ENCODE peak calls at places on chromosomes 13 and 19, in nine cellular contexts. L is OCI-LY7, J is hepatocyte, T is psoas muscle, F is B cell, D is foreskin fibroblast, G is MCF 10A, R is GM23338, A is choroid plexus epithelial cell. U is an unnamed sample.

GRCh38 chr19:48569814-48570213 is 17.8 kb downstream of the SULT2B1 start:
- DNase-seq in A (no peak), J (no peak), T (no peak), F (no peak), D (peak), L (no peak), R (no peak), G (no peak), U (no peak)

GRCh38 chr19:13024958-13025653 is 29.8 kb downstream of the NFIX start:
- DNase-seq in F (no peak), D (no peak), J (no peak), L (no peak), G (no peak), A (no peak), R (peak), T (peak), U (no peak)

GRCh38 chr19:48928164-48929005 is 5.1 kb upstream of the DHDH start:
- DNase-seq in L (no peak), G (peak), R (no peak), A (no peak), D (no peak), T (no peak), J (no peak), F (no peak), U (no peak)

GRCh38 chr19:44889830-44890365 is 1.2 kb upstream of the TOMM40 start:
- DNase-seq in D (no peak), A (no peak), J (no peak), R (no peak), T (no peak), L (no peak), G (no peak), F (no peak), U (no peak)

GRCh38 chr13:44368062-44368591 is 5.5 kb upstream of the SERP2 start:
- DNase-seq in L (no peak), A (peak), D (peak), T (no peak), R (no peak), F (no peak), G (no peak), J (peak), U (no peak)

GRCh38 chr13:23386533-23386932 is 47.0 kb downstream of the SACS start:
- DNase-seq in R (no peak), A (no peak), D (no peak), G (no peak), F (no peak), L (no peak), J (no peak), T (no peak), U (peak)

GRCh38 chr19:1747285-1748114 is 5.8 kb upstream of the ONECUT3 start:
- DNase-seq in D (peak), T (no peak), G (peak), A (peak), L (no peak), R (peak), F (peak), J (peak), U (peak)

GRCh38 chr13:37418490-37418889 is 180.1 kb downstream of the POSTN start:
- DNase-seq in G (peak), D (peak), F (no peak), R (no peak), T (no peak), J (no peak), A (peak), L (no peak), U (no peak)

GRCh38 chr19:10836478-10837325 is 690 bp upstream of the TMED1 start:
- DNase-seq in T (peak), J (peak), G (peak), A (peak), F (no peak), D (peak), R (peak), L (peak), U (peak)

GRCh38 chr13:32323912-32324311 is 8.6 kb downstream of the BRCA2 start:
- DNase-seq in T (no peak), L (no peak), R (no peak), F (no peak), A (peak), J (no peak), G (no peak), D (peak), U (no peak)

GRCh38 chr19:12580180-12580694 is 29.0 kb upstream of the ZNF564 start:
- DNase-seq in F (no peak), T (no peak), G (peak), J (no peak), A (peak), R (no peak), D (peak), L (no peak), U (no peak)

GRCh38 chr13:97241761-97242160 is 19.6 kb downstream of the MBNL2 start:
- DNase-seq in A (no peak), T (no peak), F (no peak), R (no peak), L (no peak), D (no peak), G (no peak), J (no peak), U (no peak)

GRCh38 chr19:5080809-5081208 is 111.9 kb downstream of the KDM4B start:
- DNase-seq in L (no peak), R (no peak), D (no peak), T (no peak), J (no peak), G (no peak), F (no peak), A (no peak), U (no peak)

GRCh38 chr19:49150106-49150943 is 4.9 kb downstream of the HRC start:
- DNase-seq in L (peak), A (peak), F (peak), J (peak), T (peak), D (peak), G (peak), R (peak), U (peak)

GRCh38 chr19:46384396-46384795 is 29.0 kb downstream of the CCDC8 start:
- DNase-seq in A (no peak), G (no peak), F (no peak), L (no peak), T (no peak), J (no peak), D (no peak), R (no peak), U (no peak)

GRCh38 chr19:50718255-50719118 is 1.1 kb downstream of the SHANK1 start:
- DNase-seq in A (no peak), D (peak), G (no peak), J (no peak), T (peak), R (peak), L (no peak), F (peak), U (peak)

GRCh38 chr19:47520839-47521238 is 6.0 kb upstream of the NAPA start:
- DNase-seq in T (peak), G (no peak), A (no peak), R (no peak), D (no peak), L (no peak), J (no peak), F (no peak), U (no peak)

GRCh38 chr13:22740264-22740663 is 440.5 kb upstream of the SGCG start:
- DNase-seq in A (no peak), R (peak), G (no peak), D (no peak), L (no peak), F (no peak), T (no peak), J (no peak), U (peak)

GRCh38 chr13:49711218-49711863 is 20.1 kb upstream of the EBPL start:
- DNase-seq in J (peak), T (no peak), R (no peak), L (no peak), G (peak), D (peak), A (peak), F (no peak), U (no peak)

GRCh38 chr13:113918981-113919646 is 54.8 kb downstream of the C13orf46 start:
- DNase-seq in R (no peak), G (no peak), T (no peak), J (no peak), D (no peak), F (no peak), A (no peak), L (no peak), U (no peak)

GRCh38 chr19:41218615-41219507 is at the start of gene AXL:
- DNase-seq in F (no peak), T (peak), L (no peak), D (peak), A (peak), G (peak), J (peak), R (peak), U (no peak)

GRCh38 chr19:33296473-33297060 is 5.8 kb downstream of the CEBPA start:
- DNase-seq in T (peak), R (no peak), D (peak), G (no peak), J (no peak), L (no peak), A (no peak), F (no peak), U (no peak)

GRCh38 chr19:40433391-40434216 is 7.8 kb upstream of the SERTAD1 start:
- DNase-seq in L (peak), A (peak), R (peak), G (peak), D (peak), F (peak), T (peak), J (peak), U (peak)

GRCh38 chr13:114071991-114072390 is 60.4 kb downstream of the RASA3 start:
- DNase-seq in G (no peak), L (no peak), J (no peak), F (no peak), R (no peak), D (peak), T (no peak), A (no peak), U (no peak)

GRCh38 chr13:90448466-90449037 is 898.9 kb upstream of the MIR17HG start:
- DNase-seq in G (no peak), R (no peak), L (no peak), J (no peak), F (no peak), A (peak), T (no peak), D (no peak), U (no peak)

GRCh38 chr13:91684746-91685145 is 286.3 kb downstream of the GPC5 start:
- DNase-seq in A (no peak), R (no peak), G (no peak), T (no peak), J (no peak), F (no peak), D (no peak), L (no peak), U (no peak)

GRCh38 chr19:41872775-41873647 is 4.1 kb upstream of the CD79A start:
- DNase-seq in R (peak), D (peak), T (peak), G (peak), F (no peak), A (peak), J (peak), L (peak), U (peak)

GRCh38 chr13:93145199-93145598 is 81.4 kb upstream of the GPC6 start:
- DNase-seq in J (no peak), T (no peak), R (peak), F (no peak), A (peak), L (no peak), G (no peak), D (no peak), U (no peak)

GRCh38 chr19:45469132-45469834 is 1.5 kb downstream of the FOSB start:
- DNase-seq in L (peak), T (peak), D (peak), R (peak), A (peak), J (peak), F (peak), G (peak), U (peak)

GRCh38 chr19:2555422-2556220 is 79.7 kb downstream of the GADD45B start:
- DNase-seq in T (no peak), L (no peak), G (no peak), R (no peak), D (no peak), A (no peak), F (no peak), J (no peak), U (no peak)

GRCh38 chr19:7869910-7870511 is 4.2 kb downstream of the PRR36 start:
- DNase-seq in J (no peak), L (peak), F (peak), T (peak), D (peak), R (peak), A (peak), G (peak), U (peak)

GRCh38 chr19:29385191-29385795 is 140.5 kb upstream of the VSTM2B start:
- DNase-seq in J (no peak), T (no peak), F (no peak), R (no peak), D (no peak), L (no peak), G (no peak), A (no peak), U (no peak)

DNA sequence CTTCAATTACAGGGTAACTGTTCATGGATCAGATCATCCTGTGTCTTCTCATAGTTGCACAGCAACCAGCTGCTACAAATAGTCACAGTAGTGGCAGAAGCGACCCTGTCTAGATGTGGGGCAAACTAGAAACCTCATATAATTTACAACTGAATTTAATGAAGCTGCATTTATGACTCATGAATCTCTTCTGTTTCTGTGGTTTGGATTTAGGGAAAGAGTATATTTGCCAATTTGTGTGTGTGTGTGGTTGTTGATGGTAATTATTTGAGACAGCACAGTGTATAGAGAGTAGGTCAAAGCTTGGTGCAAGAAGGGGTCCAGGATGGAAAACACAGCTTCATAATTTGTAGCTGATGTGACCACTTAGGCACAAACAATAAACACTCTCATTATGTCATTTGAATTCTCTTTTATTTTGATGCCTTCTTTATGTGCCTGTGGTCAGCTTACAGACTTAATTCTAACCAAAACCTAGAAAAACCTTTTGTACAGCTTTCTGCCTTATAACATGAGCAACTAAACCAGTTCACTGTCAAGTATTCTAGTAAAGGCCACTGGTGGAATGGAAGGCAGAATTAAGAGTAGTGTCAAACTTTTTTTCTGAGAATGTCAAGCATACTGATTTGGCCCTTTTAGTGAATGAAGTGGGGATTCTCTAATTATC is 218.1 kb downstream of the TBC1D4 start:
- DNase-seq in R (no peak), G (no peak), A (peak), J (no peak), L (no peak), F (no peak), D (peak), T (no peak), U (no peak)
- TF ChIP-seq CTCF in R (no peak), G (no peak), A (no peak), J (no peak), L (no peak), F (no peak), D (no peak), T (no peak), U (no peak)

DNA sequence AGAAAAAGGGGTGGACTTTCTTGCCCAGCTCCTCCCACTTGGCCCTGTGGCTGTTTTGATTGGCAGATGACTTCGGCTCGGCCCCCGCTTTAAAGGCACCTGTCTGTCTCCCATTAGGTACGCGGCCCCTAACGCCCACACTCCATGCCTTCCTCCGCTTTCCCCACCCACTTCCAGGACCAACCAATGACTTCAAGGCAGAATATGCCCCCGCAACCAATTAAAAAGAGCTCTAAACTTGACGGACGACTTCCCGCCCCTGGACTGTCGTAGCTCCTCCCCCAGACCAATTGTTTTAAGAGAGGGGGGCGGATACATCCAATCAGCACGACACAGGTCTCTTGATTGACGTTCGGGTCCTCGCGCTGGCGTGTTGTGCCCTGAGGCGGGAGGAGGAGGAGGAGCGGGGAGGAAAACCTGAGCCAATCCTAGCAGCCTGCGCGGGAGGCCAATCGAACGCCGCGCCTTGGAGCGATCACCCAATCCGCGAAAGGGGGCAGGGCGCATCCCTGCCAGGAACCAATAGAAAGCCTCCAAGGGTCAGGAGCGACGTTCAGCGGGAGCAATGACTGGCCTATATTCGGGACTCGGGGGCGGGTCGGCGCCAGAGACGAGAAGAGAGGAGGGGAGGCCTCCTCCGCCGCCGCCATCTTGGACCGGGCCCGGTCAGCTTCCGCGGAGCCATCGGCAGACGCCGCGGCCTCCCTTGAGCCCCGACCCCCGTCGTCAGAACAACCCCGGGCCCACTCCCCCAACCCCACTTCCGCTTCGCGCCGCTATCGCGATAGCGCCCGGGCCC is at the start of gene CNOT3:
- DNase-seq in R (peak), F (peak), G (peak), A (peak), T (peak), L (peak), J (peak), D (peak), U (peak)
- TF ChIP-seq CTCF in R (no peak), F (no peak), G (no peak), A (no peak), T (no peak), L (no peak), J (no peak), D (no peak), U (no peak)

DNA sequence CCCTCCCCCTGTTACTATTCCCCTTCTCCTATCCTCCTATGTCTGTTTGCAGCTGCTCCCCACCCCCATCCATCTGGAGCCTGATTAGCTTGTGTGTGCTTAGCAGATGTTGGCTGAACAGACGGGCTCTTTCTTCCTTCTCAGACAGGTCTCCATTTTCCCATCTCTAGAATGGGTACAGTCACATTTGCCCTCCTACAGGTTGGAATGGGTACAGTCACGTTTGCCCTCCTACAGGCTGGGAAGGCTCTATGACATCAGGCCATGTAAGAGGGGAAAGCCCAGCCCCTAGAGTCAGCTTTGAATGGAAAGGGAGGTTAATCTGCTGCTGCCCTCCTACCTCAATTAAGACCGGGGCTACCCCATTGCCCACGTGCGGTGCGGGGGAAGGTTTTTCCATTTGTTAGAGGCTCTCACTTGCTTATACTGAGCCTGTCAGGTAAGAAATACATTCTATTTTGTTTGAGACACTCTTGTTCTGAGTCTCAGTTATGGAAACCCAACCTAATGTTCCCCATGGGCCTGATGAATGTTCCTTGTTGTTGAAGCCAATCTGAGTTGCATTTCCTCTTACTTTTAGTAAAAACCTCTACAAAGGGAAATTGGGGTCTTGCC is 2.2 kb upstream of the CLEC17A start:
- DNase-seq in G (no peak), R (no peak), L (peak), A (no peak), J (no peak), T (no peak), F (no peak), D (no peak), U (peak)
- TF ChIP-seq CTCF in G (no peak), R (no peak), L (peak), A (peak), J (no peak), T (no peak), F (no peak), D (no peak), U (no peak)

GRCh38 chr13:50993371-50993770 is 83.8 kb downstream of the RNASEH2B start:
- DNase-seq in D (no peak), A (no peak), G (no peak), R (no peak), F (no peak), T (peak), L (no peak), J (peak), U (no peak)

GRCh38 chr13:50990540-50991506 is 81.2 kb downstream of the RNASEH2B start:
- DNase-seq in R (peak), F (no peak), D (peak), A (peak), L (no peak), G (no peak), J (peak), T (peak), U (no peak)

GRCh38 chr13:50991624-50992610 is 82.3 kb downstream of the RNASEH2B start:
- DNase-seq in A (no peak), F (peak), J (no peak), R (no peak), L (no peak), G (no peak), D (no peak), T (peak), U (peak)

GRCh38 chr13:50990050-50990449 is 80.5 kb downstream of the RNASEH2B start:
- DNase-seq in D (no peak), J (no peak), L (no peak), G (no peak), R (no peak), F (no peak), T (no peak), A (no peak), U (no peak)

GRCh38 chr13:50989476-50989875 is 79.9 kb downstream of the RNASEH2B start:
- DNase-seq in F (no peak), J (peak), L (no peak), D (peak), R (peak), G (no peak), A (peak), T (peak), U (no peak)
- TF ChIP-seq CTCF in F (no peak), J (peak), L (no peak), D (no peak), R (peak), G (no peak), A (peak), T (no peak), U (no peak)

DNA sequence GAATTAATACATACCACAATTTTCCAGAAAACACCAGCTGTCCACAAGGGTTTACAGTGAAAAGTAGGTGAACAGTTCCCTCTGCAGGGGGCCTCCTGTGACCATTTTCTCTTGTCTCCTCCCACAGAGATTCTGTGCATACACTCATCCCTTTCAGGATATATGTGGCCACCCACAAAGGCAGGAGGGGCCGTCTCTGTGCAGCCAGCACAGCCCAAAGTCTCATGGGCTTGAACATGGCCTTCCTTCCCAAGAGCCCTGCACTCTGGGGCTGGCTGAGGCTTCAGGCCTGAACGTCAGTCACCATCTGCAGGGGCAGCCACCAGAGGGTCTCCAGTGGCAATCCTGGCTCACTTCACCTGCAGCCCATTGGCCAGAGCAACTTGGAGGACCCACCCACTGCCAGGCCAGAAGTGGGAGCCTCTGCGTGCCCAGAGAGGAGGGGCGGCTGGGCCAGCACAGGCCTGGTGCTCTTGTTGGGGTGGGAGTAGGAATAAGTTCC is 25.2 kb downstream of the TMEM161A start:
- DNase-seq in J (no peak), F (no peak), A (peak), L (peak), R (peak), D (peak), G (no peak), T (no peak), U (peak)
- TF ChIP-seq CTCF in J (no peak), F (no peak), A (peak), L (peak), R (no peak), D (no peak), G (no peak), T (no peak), U (no peak)

U was measured in activated CD8-positive, alpha-beta T cell treated with anti-CD3 and anti-CD28 coated beads for 36 hours.